ENCODE peak calls at places on chromosome 3, in eight cellular contexts. F is psoas muscle, G is adrenal gland, U is heart right ventricle, A is stomach, L is tibial nerve, P is cardiac muscle cell, R is HepG2. T is an unnamed sample.

GRCh38 chr3:51937014-51937413 is 4.7 kb downstream of the RRP9 start:
- DNase-seq in F (no peak), G (no peak), U (no peak), A (peak; percentile 7), L (no peak), P (no peak), R (no peak), T (no peak)

GRCh38 chr3:32819581-32820348 is 2.0 kb downstream of the TRIM71 start:
- DNase-seq in F (no peak), G (no peak), U (no peak), A (no peak), L (no peak), P (no peak), R (no peak), T (no peak)

GRCh38 chr3:156217674-156218352 is 97.4 kb downstream of the KCNAB1 start:
- DNase-seq in F (no peak), G (no peak), U (no peak), A (no peak), L (no peak), P (no peak), R (no peak), T (no peak)

GRCh38 chr3:33547101-33547500 is 106.9 kb upstream of the UBP1 start:
- DNase-seq in F (no peak), G (no peak), U (no peak), A (no peak), L (no peak), P (no peak), R (no peak), T (no peak)

GRCh38 chr3:135514064-135514455 is 451.5 kb upstream of the PPP2R3A start:
- DNase-seq in F (no peak), G (no peak), U (no peak), A (no peak), L (no peak), P (no peak), R (no peak), T (no peak)

GRCh38 chr3:194690501-194691372 is 5.1 kb downstream of the FAM43A start:
- DNase-seq in F (no peak), G (no peak), U (no peak), A (peak; percentile 9), L (no peak), P (peak; percentile 36), R (peak; percentile 51), T (no peak)

GRCh38 chr3:23712656-23713559 is 92.8 kb upstream of the UBE2E1 start:
- DNase-seq in F (peak; percentile 80), G (no peak), U (no peak), A (no peak), L (peak; percentile 23), P (peak; percentile 91), R (no peak), T (no peak)

GRCh38 chr3:106811376-106811775 is 565.9 kb upstream of the CCDC54 start:
- DNase-seq in F (no peak), G (no peak), U (no peak), A (no peak), L (no peak), P (peak; percentile 66), R (no peak), T (no peak)

GRCh38 chr3:101781166-101781565 is 2.2 kb downstream of the NXPE3 start:
- DNase-seq in F (no peak), G (no peak), U (no peak), A (no peak), L (no peak), P (peak; percentile 14), R (no peak), T (no peak)

GRCh38 chr3:136624894-136625815 is 127.0 kb downstream of the STAG1 start:
- DNase-seq in F (no peak), G (no peak), U (no peak), A (no peak), L (no peak), P (no peak), R (peak; percentile 90), T (no peak)

GRCh38 chr3:132682201-132682600 is 22.1 kb downstream of the UBA5 start:
- DNase-seq in F (no peak), G (no peak), U (no peak), A (no peak), L (no peak), P (no peak), R (no peak), T (no peak)

GRCh38 chr3:154040283-154040682 is 80.9 kb upstream of the ARHGEF26 start:
- DNase-seq in F (no peak), G (no peak), U (no peak), A (no peak), L (no peak), P (peak; percentile 35), R (peak; percentile 23), T (no peak)

GRCh38 chr3:41073190-41073589 is 126.1 kb upstream of the CTNNB1 start:
- DNase-seq in F (no peak), G (no peak), U (no peak), A (no peak), L (no peak), P (peak; percentile 52), R (no peak), T (no peak)

GRCh38 chr3:137066092-137066491 is 108.3 kb downstream of the IL20RB start:
- DNase-seq in F (no peak), G (no peak), U (no peak), A (no peak), L (no peak), P (no peak), R (no peak), T (no peak)

GRCh38 chr3:124920718-124921117 is 13.8 kb downstream of the MUC13 start:
- DNase-seq in F (peak; percentile 73), G (no peak), U (no peak), A (no peak), L (no peak), P (no peak), R (no peak), T (no peak)

GRCh38 chr3:141306276-141306675 is 62.0 kb upstream of the ZBTB38 start:
- DNase-seq in F (no peak), G (no peak), U (no peak), A (no peak), L (no peak), P (no peak), R (no peak), T (no peak)

GRCh38 chr3:141307351-141308059 is 60.8 kb upstream of the ZBTB38 start:
- DNase-seq in F (no peak), G (no peak), U (no peak), A (no peak), L (no peak), P (no peak), R (no peak), T (no peak)

GRCh38 chr3:141311170-141311495 is 57.2 kb upstream of the ZBTB38 start:
- DNase-seq in F (no peak), G (no peak), U (no peak), A (no peak), L (no peak), P (no peak), R (no peak), T (no peak)

GRCh38 chr3:141306922-141307321 is 61.4 kb upstream of the ZBTB38 start:
- DNase-seq in F (no peak), G (no peak), U (no peak), A (no peak), L (no peak), P (no peak), R (no peak), T (no peak)

GRCh38 chr3:141308588-141309218 is 59.6 kb upstream of the ZBTB38 start:
- DNase-seq in F (no peak), G (peak; percentile 62), U (peak; percentile 42), A (peak; percentile 65), L (no peak), P (peak; percentile 64), R (peak; percentile 80), T (no peak)
- H3K27ac ChIP-seq in F (no peak overlapping the region), G (no peak overlapping the region), U (no peak overlapping the region), A (no peak overlapping the region), L (no peak overlapping the region), P (no peak overlapping the region), R (no peak overlapping the region), T (no peak overlapping the region)

DNA sequence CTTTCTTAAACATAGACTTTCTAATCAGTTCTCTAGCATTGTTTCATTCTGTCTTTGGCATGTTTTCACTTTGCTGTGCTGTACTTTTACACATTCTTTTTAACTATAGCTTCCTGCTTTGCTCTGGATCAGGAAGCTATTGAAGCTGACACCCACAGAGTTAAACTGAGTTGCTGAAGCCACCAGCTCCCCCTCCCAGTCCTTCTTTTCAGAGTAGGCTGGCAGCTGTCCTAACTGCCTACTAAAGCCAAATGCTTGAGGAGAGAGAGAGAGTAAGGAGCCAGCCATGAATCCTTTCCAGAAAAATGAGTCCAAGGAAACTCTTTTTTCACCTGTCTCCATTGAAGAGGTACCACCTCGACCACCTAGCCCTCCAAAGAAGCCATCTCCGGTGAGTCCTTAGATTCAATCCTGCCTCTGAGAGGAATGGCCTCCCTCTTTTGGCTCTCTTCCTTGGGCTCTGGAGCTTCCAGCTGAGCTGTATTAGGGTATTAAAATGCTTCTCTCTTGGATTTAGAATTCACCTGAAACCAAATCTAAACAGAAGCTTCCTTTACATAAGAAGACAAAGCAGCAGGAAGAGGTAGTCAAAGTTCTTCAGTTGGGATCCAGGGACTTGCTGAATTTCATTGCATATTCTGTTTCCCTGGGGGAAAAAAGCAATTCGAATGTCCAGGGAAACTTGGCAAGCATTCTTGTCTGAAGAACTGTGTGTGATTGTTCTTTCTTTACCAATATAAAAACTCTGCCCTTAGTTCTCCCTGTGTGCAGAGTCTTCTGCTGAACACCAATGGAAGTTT is at the start of gene SLC15A2:
- DNase-seq in F (no peak), G (peak; percentile 19), U (no peak), A (peak; percentile 45), L (no peak), P (peak; percentile 31), R (no peak), T (no peak)
- H3K4me1 ChIP-seq in F (peaks cover 23% of the 10 kb centered on the region), G (peaks cover 8% of the 10 kb centered on the region), U (no peaks in the 10 kb centered on the region), A (peaks cover 5% of the 10 kb centered on the region), L (no peaks in the 10 kb centered on the region), P (no peaks in the 10 kb centered on the region), R (no peaks in the 10 kb centered on the region), T (no peaks in the 10 kb centered on the region)

GRCh38 chr3:104281713-104282112 is 1085.0 kb upstream of the ALCAM start:
- DNase-seq in F (no peak), G (no peak), U (no peak), A (no peak), L (no peak), P (no peak), R (no peak), T (no peak)
- H3K4me3 ChIP-seq in F (no peak overlapping the region), G (no peak overlapping the region), U (no peak overlapping the region), A (no peak overlapping the region), L (no peak overlapping the region), P (no peak overlapping the region), R (no peak overlapping the region), T (no peak overlapping the region)

GRCh38 chr3:66572090-66572632 is 71.3 kb upstream of the LRIG1 start:
- DNase-seq in F (no peak), G (no peak), U (no peak), A (no peak), L (no peak), P (no peak), R (no peak), T (no peak)

GRCh38 chr3:66561374-66561773 is 60.6 kb upstream of the LRIG1 start:
- DNase-seq in F (no peak), G (no peak), U (no peak), A (no peak), L (no peak), P (no peak), R (no peak), T (no peak)

GRCh38 chr3:66565301-66565700 is 64.5 kb upstream of the LRIG1 start:
- DNase-seq in F (no peak), G (no peak), U (no peak), A (no peak), L (no peak), P (no peak), R (no peak), T (no peak)

GRCh38 chr3:66567066-66567465 is 66.2 kb upstream of the LRIG1 start:
- DNase-seq in F (no peak), G (no peak), U (no peak), A (no peak), L (no peak), P (no peak), R (no peak), T (no peak)
- H3K27ac ChIP-seq in F (no peak overlapping the region), G (no peak overlapping the region), U (no peak overlapping the region), A (no peak overlapping the region), L (no peak overlapping the region), P (no peak overlapping the region), R (no peak overlapping the region), T (no peak overlapping the region)

T was measured in CD8-positive, alpha-beta T cell.